ENCODE peak calls at places on chromosomes 3 and 15, in five cellular contexts. W, Y, E, K and L are unnamed samples.
A peak's percentile ranks its signal among the peaks of the same experiment; 100 is the strongest.

GRCh38 chr3:157447026-157447694 is 10.5 kb downstream of the PTX3 start:
- DNase-seq in W (no peak), Y (no peak), E (peak; percentile 4), K (no peak), L (no peak)

GRCh38 chr3:158660711-158661110 is 11.7 kb downstream of the LXN start:
- DNase-seq in W (no peak), Y (no peak), E (no peak), K (no peak), L (no peak)

GRCh38 chr3:182309120-182309519 is 484.2 kb upstream of the ATP11B start:
- DNase-seq in W (no peak), Y (no peak), E (no peak), K (no peak), L (no peak)

GRCh38 chr15:81334768-81335447 is 11.0 kb upstream of the STARD5 start:
- DNase-seq in W (no peak), Y (no peak), E (no peak), K (no peak), L (no peak)

GRCh38 chr15:90960316-90961091 is 5.8 kb downstream of the RCCD1 start:
- DNase-seq in W (no peak), Y (no peak), E (no peak), K (no peak), L (no peak)

GRCh38 chr3:30695302-30696061 is 89.1 kb downstream of the TGFBR2 start:
- DNase-seq in W (no peak), Y (no peak), E (no peak), K (no peak), L (no peak)

GRCh38 chr3:127800508-127800907 is 21.8 kb downstream of the MGLL start:
- DNase-seq in W (no peak), Y (no peak), E (no peak), K (no peak), L (no peak)

GRCh38 chr3:183664913-183665381 is 29.5 kb downstream of the KLHL24 start:
- DNase-seq in W (no peak), Y (no peak), E (no peak), K (no peak), L (no peak)

GRCh38 chr3:43784640-43785011 is 93.9 kb downstream of the ABHD5 start:
- DNase-seq in W (no peak), Y (no peak), E (no peak), K (no peak), L (no peak)

GRCh38 chr3:152061296-152061695 is 187.9 kb downstream of the SUCNR1 start:
- DNase-seq in W (no peak), Y (no peak), E (no peak), K (no peak), L (no peak)

GRCh38 chr3:188941103-188941502 is 230.7 kb upstream of the TPRG1 start:
- DNase-seq in W (no peak), Y (no peak), E (no peak), K (peak; percentile 53), L (no peak)

GRCh38 chr3:152210697-152211096 is 58.0 kb upstream of the MBNL1 start:
- DNase-seq in W (no peak), Y (no peak), E (no peak), K (no peak), L (no peak)

GRCh38 chr3:176310641-176311040 is 886.6 kb downstream of the TBL1XR1 start:
- DNase-seq in W (no peak), Y (no peak), E (no peak), K (no peak), L (no peak)
- H3K27me3 ChIP-seq in W (no peaks in the 10 kb centered on the region), Y (no peaks in the 10 kb centered on the region), E (no peaks in the 10 kb centered on the region), K (no peaks in the 10 kb centered on the region), L (no peaks in the 10 kb centered on the region)

GRCh38 chr3:32684029-32684799 is 774 bp upstream of the CNOT10 start:
- DNase-seq in W (no peak), Y (no peak), E (no peak), K (no peak), L (no peak)

GRCh38 chr3:32681811-32682210 is 3.2 kb upstream of the CNOT10 start:
- DNase-seq in W (no peak), Y (no peak), E (no peak), K (no peak), L (no peak)

GRCh38 chr3:32686713-32687112 is 1.7 kb downstream of the CNOT10 start:
- DNase-seq in W (no peak), Y (no peak), E (no peak), K (no peak), L (no peak)

GRCh38 chr3:32685604-32686185 is 707 bp downstream of the CNOT10 start:
- DNase-seq in W (no peak), Y (no peak), E (no peak), K (no peak), L (no peak)

GRCh38 chr3:32684800-32685603 is at the start of gene CNOT10:
- DNase-seq in W (peak; percentile 97), Y (peak; percentile 92), E (peak; percentile 84), K (peak; percentile 93), L (peak; percentile 95)
- TF ChIP-seq CTCF in W (no peak), Y (no peak), E (no peak), K (peak; percentile 36), L (no peak)

GRCh38 chr15:67064607-67065530 is 533 bp upstream of the SMAD3 start:
- DNase-seq in W (peak; percentile 68), Y (no peak), E (no peak), K (peak; percentile 67), L (no peak)

GRCh38 chr15:67061811-67062348 is 3.5 kb upstream of the SMAD3 start:
- DNase-seq in W (peak; percentile 58), Y (no peak), E (no peak), K (no peak), L (no peak)

GRCh38 chr15:67065531-67066005 is at the start of gene SMAD3:
- DNase-seq in W (peak; percentile 93), Y (peak; percentile 62), E (peak; percentile 89), K (peak; percentile 89), L (peak; percentile 88)

GRCh38 chr15:67062365-67062985 is 2.9 kb upstream of the SMAD3 start:
- DNase-seq in W (peak; percentile 25), Y (no peak), E (no peak), K (no peak), L (no peak)

DNA sequence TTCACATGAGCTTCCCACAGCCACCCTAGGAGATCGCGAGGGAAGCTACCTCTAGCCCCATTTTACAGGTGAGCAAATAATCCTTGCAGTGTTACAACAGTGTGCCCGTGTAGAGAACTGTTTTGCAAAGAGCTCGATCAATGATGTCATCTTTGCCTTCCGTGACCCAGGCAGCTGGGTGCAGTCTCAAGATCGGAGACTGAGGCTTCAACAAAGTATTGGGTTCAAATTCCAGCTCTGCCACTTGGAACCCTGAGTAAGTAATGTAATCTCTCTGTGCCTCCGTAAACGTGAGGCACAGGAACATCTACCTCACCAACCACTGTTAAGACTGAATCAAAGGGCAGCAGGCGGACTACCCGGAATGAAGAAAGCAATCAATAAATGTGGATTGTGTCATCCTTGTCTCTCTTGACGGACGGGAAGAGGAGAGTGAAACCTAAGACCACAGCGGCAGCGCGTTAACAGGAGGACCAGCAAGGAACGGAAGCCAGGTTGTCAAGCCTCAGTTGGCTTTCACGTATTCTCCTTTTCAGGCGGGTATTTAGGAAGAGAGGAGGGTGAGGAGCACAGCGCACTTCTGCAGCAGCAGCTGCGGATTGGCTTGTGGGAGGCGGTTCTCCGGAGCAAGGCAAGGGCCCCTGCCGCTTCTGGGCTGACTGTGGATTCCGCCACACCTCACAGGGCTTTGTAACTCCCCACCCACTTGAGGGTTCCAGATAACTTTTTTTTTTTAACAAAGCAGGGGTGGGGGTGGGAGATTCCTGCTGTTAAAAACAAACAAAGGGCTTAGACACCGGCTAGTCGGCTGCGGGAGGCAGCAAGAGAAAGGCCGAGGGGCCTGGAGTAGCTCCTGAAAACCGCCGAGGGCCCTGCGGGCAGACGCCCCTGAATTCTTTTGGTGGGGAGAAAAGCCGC is 1.5 kb upstream of the SMAD3 start:
- DNase-seq in W (peak; percentile 61), Y (no peak), E (peak; percentile 89), K (no peak), L (no peak)
- H3K27me3 ChIP-seq in W (no peaks in the 10 kb centered on the region), Y (no peaks in the 10 kb centered on the region), E (no peaks in the 10 kb centered on the region), K (no peaks in the 10 kb centered on the region), L (no peaks in the 10 kb centered on the region)

DNA sequence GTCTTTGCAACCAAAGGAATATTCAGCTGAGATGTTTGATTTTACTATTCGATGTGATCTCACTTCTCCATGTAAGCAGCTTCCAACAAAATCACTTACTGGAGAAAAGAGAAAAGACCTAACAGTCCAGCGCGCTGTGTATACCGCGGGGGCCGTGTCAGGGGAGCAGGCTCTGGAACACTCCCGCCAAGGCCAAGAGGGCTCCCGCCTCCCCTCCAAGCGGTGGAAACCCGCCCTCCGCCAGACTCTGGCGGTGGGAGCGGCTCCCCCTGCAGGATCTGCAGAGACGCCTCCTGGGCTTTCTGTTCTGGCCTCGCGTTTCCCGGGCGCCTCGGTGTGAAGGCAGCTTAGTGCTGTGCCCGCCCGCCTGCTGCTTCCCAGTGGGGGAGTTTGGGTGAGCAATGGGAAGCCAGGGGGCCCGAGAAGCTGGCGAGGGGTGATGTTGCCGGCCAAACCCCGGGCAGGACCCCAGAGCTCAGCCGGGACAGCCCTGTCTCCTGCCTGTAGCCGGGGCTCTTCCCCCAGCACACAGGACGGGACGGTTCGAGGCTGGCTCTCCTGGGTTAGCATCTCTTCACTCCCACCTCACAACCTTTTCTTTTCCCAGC is 36.3 kb downstream of the CHST14 start:
- DNase-seq in W (peak; percentile 76), Y (peak; percentile 37), E (peak; percentile 57), K (peak; percentile 63), L (peak; percentile 95)
- TF ChIP-seq CTCF in W (peak; percentile 61), Y (peak; percentile 70), E (peak; percentile 73), K (peak; percentile 47), L (peak; percentile 82)

GRCh38 chr15:57582080-57582479 is 9.6 kb upstream of the MYZAP start:
- DNase-seq in W (no peak), Y (no peak), E (no peak), K (no peak), L (no peak)
- H3K27me3 ChIP-seq in W (no peaks in the 10 kb centered on the region), Y (no peaks in the 10 kb centered on the region), E (no peaks in the 10 kb centered on the region), K (no peaks in the 10 kb centered on the region), L (no peaks in the 10 kb centered on the region)

GRCh38 chr3:125077864-125078263 is 22.1 kb upstream of the HEG1 start:
- DNase-seq in W (no peak), Y (no peak), E (no peak), K (no peak), L (no peak)

GRCh38 chr3:125072749-125073404 is 17.1 kb upstream of the HEG1 start:
- DNase-seq in W (no peak), Y (no peak), E (no peak), K (no peak), L (peak; percentile 85)

GRCh38 chr3:125076464-125076863 is 20.7 kb upstream of the HEG1 start:
- DNase-seq in W (no peak), Y (no peak), E (no peak), K (no peak), L (no peak)

GRCh38 chr3:125073506-125073905 is 17.7 kb upstream of the HEG1 start:
- DNase-seq in W (no peak), Y (no peak), E (no peak), K (no peak), L (peak; percentile 60)

GRCh38 chr3:125075738-125076137 is 19.9 kb upstream of the HEG1 start:
- DNase-seq in W (no peak), Y (no peak), E (no peak), K (no peak), L (peak; percentile 45)
- TF ChIP-seq CTCF in W (no peak), Y (no peak), E (no peak), K (no peak), L (peak; percentile 46)

GRCh38 chr3:78974181-78974770 is 793.5 kb downstream of the ROBO1 start:
- DNase-seq in W (no peak), Y (no peak), E (no peak), K (no peak), L (no peak)
- H3K27me3 ChIP-seq in W (no peaks in the 10 kb centered on the region), Y (no peaks in the 10 kb centered on the region), E (no peaks in the 10 kb centered on the region), K (no peaks in the 10 kb centered on the region), L (no peaks in the 10 kb centered on the region)